ENCODE peak calls at places on chromosomes 7 and 10, in four cellular contexts. Z is transverse colon; U is stimulated activated CD4-positive, alpha-beta T cell treated with anti-CD3 and anti-CD28 coated beads, Interleukin-15, amount 100 ng/mL, for 24 hours; Q is HCT116. A is an unnamed sample.

GRCh38 chr10:92238586-92239098 is 52.2 kb downstream of the CPEB3 start:
- DNase-seq in Q (no peak), U (no peak), Z (peak), A (peak)

GRCh38 chr10:70528726-70529362 is 50.3 kb downstream of the PALD1 start:
- DNase-seq in U (peak), Q (peak), Z (no peak), A (no peak)

GRCh38 chr10:100684688-100685235 is 60.6 kb upstream of the PAX2 start:
- DNase-seq in U (no peak), Z (no peak), Q (no peak), A (no peak)

GRCh38 chr10:126431816-126432215 is 43.5 kb upstream of the ADAM12 start:
- DNase-seq in Z (no peak), U (no peak), Q (no peak), A (no peak)

GRCh38 chr10:78286186-78286585 is 252.5 kb downstream of the RPS24 start:
- DNase-seq in Q (no peak), Z (no peak), U (no peak), A (no peak)

GRCh38 chr7:26011039-26011696 is 140.8 kb upstream of the NFE2L3 start:
- DNase-seq in Z (peak), Q (no peak), U (no peak), A (no peak)

GRCh38 chr10:44280615-44281014 is 104.3 kb downstream of the CXCL12 start:
- DNase-seq in Q (no peak), U (no peak), Z (no peak), A (no peak)

GRCh38 chr7:80060218-80060806 is 74.3 kb upstream of the GNAI1 start:
- DNase-seq in Z (no peak), Q (peak), U (no peak), A (peak)

GRCh38 chr10:46530249-46531186 is 25.9 kb downstream of the GPRIN2 start:
- DNase-seq in Q (no peak), U (no peak), Z (peak), A (no peak)

GRCh38 chr7:41816111-41816510 is 113.2 kb upstream of the INHBA start:
- DNase-seq in U (no peak), Q (no peak), Z (no peak), A (no peak)

GRCh38 chr7:99949645-99950228 is 20.3 kb upstream of the GJC3 start:
- DNase-seq in Q (no peak), Z (no peak), U (no peak), A (no peak)

GRCh38 chr10:30752481-30752881 is 122.9 kb upstream of the LYZL2 start:
- DNase-seq in Q (no peak), Z (no peak), U (no peak), A (no peak)

GRCh38 chr7:43850348-43851116 is 18.8 kb downstream of the MRPS24 start:
- DNase-seq in U (no peak), Q (no peak), Z (no peak), A (no peak)

GRCh38 chr10:117666131-117666530 is 123.6 kb downstream of the EMX2 start:
- DNase-seq in Q (no peak), Z (no peak), U (no peak), A (no peak)